ENCODE peak calls at places on chromosomes 6 and 20, in seven cellular contexts. One of them, this sample, is unnamed.

GRCh38 chr20:2237059-2237458 is 58.7 kb upstream of the TGM3 start:
- DNase-seq in A172: peak
- DNase-seq in T-cell: no peak
- DNase-seq in iPS-NIHi11: peak
- DNase-seq in stimulated activated CD8-positive, alpha-beta memory T cell treated with anti-CD3 and anti-CD28 coated beads, Interleukin-2, amount 100 ng/mL, for 1 hour: no peak
- DNase-seq in left lung: no peak
- DNase-seq in activated CD8-positive, alpha-beta memory T cell treated with anti-CD3 and anti-CD28 coated beads for 24 hours: no peak
- DNase-seq in this sample: no peak

GRCh38 chr20:2800590-2801458 is at the start of gene CPXM1:
- DNase-seq in A172: no peak
- DNase-seq in T-cell: no peak
- DNase-seq in iPS-NIHi11: peak
- DNase-seq in stimulated activated CD8-positive, alpha-beta memory T cell treated with anti-CD3 and anti-CD28 coated beads, Interleukin-2, amount 100 ng/mL, for 1 hour: no peak
- DNase-seq in left lung: no peak
- DNase-seq in activated CD8-positive, alpha-beta memory T cell treated with anti-CD3 and anti-CD28 coated beads for 24 hours: no peak
- DNase-seq in this sample: no peak

GRCh38 chr6:2412731-2413130 is 167.3 kb upstream of the GMDS start:
- DNase-seq in A172: peak
- DNase-seq in T-cell: no peak
- DNase-seq in iPS-NIHi11: no peak
- DNase-seq in stimulated activated CD8-positive, alpha-beta memory T cell treated with anti-CD3 and anti-CD28 coated beads, Interleukin-2, amount 100 ng/mL, for 1 hour: no peak
- DNase-seq in left lung: no peak
- DNase-seq in activated CD8-positive, alpha-beta memory T cell treated with anti-CD3 and anti-CD28 coated beads for 24 hours: no peak
- DNase-seq in this sample: no peak

GRCh38 chr6:119627908-119628669 is 278.5 kb upstream of the MAN1A1 start:
- DNase-seq in A172: peak
- DNase-seq in T-cell: no peak
- DNase-seq in iPS-NIHi11: no peak
- DNase-seq in stimulated activated CD8-positive, alpha-beta memory T cell treated with anti-CD3 and anti-CD28 coated beads, Interleukin-2, amount 100 ng/mL, for 1 hour: no peak
- DNase-seq in left lung: no peak
- DNase-seq in activated CD8-positive, alpha-beta memory T cell treated with anti-CD3 and anti-CD28 coated beads for 24 hours: no peak
- DNase-seq in this sample: no peak

GRCh38 chr6:1950631-1951030 is 294.8 kb downstream of the GMDS start:
- DNase-seq in A172: no peak
- DNase-seq in T-cell: no peak
- DNase-seq in iPS-NIHi11: no peak
- DNase-seq in stimulated activated CD8-positive, alpha-beta memory T cell treated with anti-CD3 and anti-CD28 coated beads, Interleukin-2, amount 100 ng/mL, for 1 hour: no peak
- DNase-seq in left lung: no peak
- DNase-seq in activated CD8-positive, alpha-beta memory T cell treated with anti-CD3 and anti-CD28 coated beads for 24 hours: no peak
- DNase-seq in this sample: no peak

GRCh38 chr6:57222684-57223077 is 574 bp upstream of the RAB23 start:
- DNase-seq in A172: no peak
- DNase-seq in T-cell: no peak
- DNase-seq in iPS-NIHi11: no peak
- DNase-seq in stimulated activated CD8-positive, alpha-beta memory T cell treated with anti-CD3 and anti-CD28 coated beads, Interleukin-2, amount 100 ng/mL, for 1 hour: no peak
- DNase-seq in left lung: no peak
- DNase-seq in activated CD8-positive, alpha-beta memory T cell treated with anti-CD3 and anti-CD28 coated beads for 24 hours: no peak
- DNase-seq in this sample: no peak

GRCh38 chr20:32179515-32179914 is 28.0 kb downstream of the PLAGL2 start:
- DNase-seq in A172: no peak
- DNase-seq in T-cell: no peak
- DNase-seq in iPS-NIHi11: no peak
- DNase-seq in stimulated activated CD8-positive, alpha-beta memory T cell treated with anti-CD3 and anti-CD28 coated beads, Interleukin-2, amount 100 ng/mL, for 1 hour: no peak
- DNase-seq in left lung: no peak
- DNase-seq in activated CD8-positive, alpha-beta memory T cell treated with anti-CD3 and anti-CD28 coated beads for 24 hours: no peak
- DNase-seq in this sample: peak

GRCh38 chr6:139581485-139581865 is 207.0 kb upstream of the CITED2 start:
- DNase-seq in A172: no peak
- DNase-seq in T-cell: no peak
- DNase-seq in iPS-NIHi11: no peak
- DNase-seq in stimulated activated CD8-positive, alpha-beta memory T cell treated with anti-CD3 and anti-CD28 coated beads, Interleukin-2, amount 100 ng/mL, for 1 hour: no peak
- DNase-seq in left lung: no peak
- DNase-seq in activated CD8-positive, alpha-beta memory T cell treated with anti-CD3 and anti-CD28 coated beads for 24 hours: no peak
- DNase-seq in this sample: no peak

GRCh38 chr20:50587291-50587961 is 77.2 kb downstream of the PTPN1 start:
- DNase-seq in A172: no peak
- DNase-seq in T-cell: no peak
- DNase-seq in iPS-NIHi11: no peak
- DNase-seq in stimulated activated CD8-positive, alpha-beta memory T cell treated with anti-CD3 and anti-CD28 coated beads, Interleukin-2, amount 100 ng/mL, for 1 hour: no peak
- DNase-seq in left lung: no peak
- DNase-seq in activated CD8-positive, alpha-beta memory T cell treated with anti-CD3 and anti-CD28 coated beads for 24 hours: no peak
- DNase-seq in this sample: peak

GRCh38 chr6:104640141-104640700 is 219.5 kb downstream of the HACE1 start:
- DNase-seq in A172: no peak
- DNase-seq in T-cell: no peak
- DNase-seq in iPS-NIHi11: no peak
- DNase-seq in stimulated activated CD8-positive, alpha-beta memory T cell treated with anti-CD3 and anti-CD28 coated beads, Interleukin-2, amount 100 ng/mL, for 1 hour: no peak
- DNase-seq in left lung: no peak
- DNase-seq in activated CD8-positive, alpha-beta memory T cell treated with anti-CD3 and anti-CD28 coated beads for 24 hours: no peak
- DNase-seq in this sample: no peak

GRCh38 chr20:10716855-10717254 is 43.1 kb upstream of the JAG1 start:
- DNase-seq in A172: peak
- DNase-seq in T-cell: no peak
- DNase-seq in iPS-NIHi11: no peak
- DNase-seq in stimulated activated CD8-positive, alpha-beta memory T cell treated with anti-CD3 and anti-CD28 coated beads, Interleukin-2, amount 100 ng/mL, for 1 hour: no peak
- DNase-seq in left lung: no peak
- DNase-seq in activated CD8-positive, alpha-beta memory T cell treated with anti-CD3 and anti-CD28 coated beads for 24 hours: no peak
- DNase-seq in this sample: no peak

GRCh38 chr20:36084897-36085617 is 69.5 kb upstream of the EPB41L1 start:
- DNase-seq in A172: peak
- DNase-seq in T-cell: no peak
- DNase-seq in iPS-NIHi11: no peak
- DNase-seq in stimulated activated CD8-positive, alpha-beta memory T cell treated with anti-CD3 and anti-CD28 coated beads, Interleukin-2, amount 100 ng/mL, for 1 hour: no peak
- DNase-seq in left lung: no peak
- DNase-seq in activated CD8-positive, alpha-beta memory T cell treated with anti-CD3 and anti-CD28 coated beads for 24 hours: no peak
- DNase-seq in this sample: no peak

GRCh38 chr20:44832724-44833123 is 22.4 kb upstream of the RIMS4 start:
- DNase-seq in A172: peak
- DNase-seq in T-cell: no peak
- DNase-seq in iPS-NIHi11: peak
- DNase-seq in stimulated activated CD8-positive, alpha-beta memory T cell treated with anti-CD3 and anti-CD28 coated beads, Interleukin-2, amount 100 ng/mL, for 1 hour: no peak
- DNase-seq in left lung: no peak
- DNase-seq in activated CD8-positive, alpha-beta memory T cell treated with anti-CD3 and anti-CD28 coated beads for 24 hours: no peak
- DNase-seq in this sample: no peak

GRCh38 chr6:113672691-113673149 is 184.4 kb upstream of the MARCKS start:
- DNase-seq in A172: peak
- DNase-seq in T-cell: no peak
- DNase-seq in iPS-NIHi11: no peak
- DNase-seq in stimulated activated CD8-positive, alpha-beta memory T cell treated with anti-CD3 and anti-CD28 coated beads, Interleukin-2, amount 100 ng/mL, for 1 hour: no peak
- DNase-seq in left lung: peak
- DNase-seq in activated CD8-positive, alpha-beta memory T cell treated with anti-CD3 and anti-CD28 coated beads for 24 hours: no peak
- DNase-seq in this sample: peak

GRCh38 chr6:89025633-89026032 is 54.9 kb upstream of the PNRC1 start:
- DNase-seq in A172: no peak
- DNase-seq in T-cell: no peak
- DNase-seq in iPS-NIHi11: no peak
- DNase-seq in stimulated activated CD8-positive, alpha-beta memory T cell treated with anti-CD3 and anti-CD28 coated beads, Interleukin-2, amount 100 ng/mL, for 1 hour: no peak
- DNase-seq in left lung: no peak
- DNase-seq in activated CD8-positive, alpha-beta memory T cell treated with anti-CD3 and anti-CD28 coated beads for 24 hours: no peak
- DNase-seq in this sample: no peak

GRCh38 chr6:41966961-41967311 is 25.3 kb upstream of the CCND3 start:
- DNase-seq in A172: peak
- DNase-seq in T-cell: no peak
- DNase-seq in iPS-NIHi11: peak
- DNase-seq in stimulated activated CD8-positive, alpha-beta memory T cell treated with anti-CD3 and anti-CD28 coated beads, Interleukin-2, amount 100 ng/mL, for 1 hour: no peak
- DNase-seq in left lung: no peak
- DNase-seq in activated CD8-positive, alpha-beta memory T cell treated with anti-CD3 and anti-CD28 coated beads for 24 hours: peak
- DNase-seq in this sample: peak

GRCh38 chr6:165834613-165835259 is 171.7 kb upstream of the PDE10A start:
- DNase-seq in A172: peak
- DNase-seq in T-cell: no peak
- DNase-seq in iPS-NIHi11: no peak
- DNase-seq in stimulated activated CD8-positive, alpha-beta memory T cell treated with anti-CD3 and anti-CD28 coated beads, Interleukin-2, amount 100 ng/mL, for 1 hour: no peak
- DNase-seq in left lung: peak
- DNase-seq in activated CD8-positive, alpha-beta memory T cell treated with anti-CD3 and anti-CD28 coated beads for 24 hours: no peak
- DNase-seq in this sample: peak

GRCh38 chr6:135488023-135488422 is 9.5 kb downstream of the AHI1 start:
- DNase-seq in A172: peak
- DNase-seq in T-cell: no peak
- DNase-seq in iPS-NIHi11: no peak
- DNase-seq in stimulated activated CD8-positive, alpha-beta memory T cell treated with anti-CD3 and anti-CD28 coated beads, Interleukin-2, amount 100 ng/mL, for 1 hour: no peak
- DNase-seq in left lung: no peak
- DNase-seq in activated CD8-positive, alpha-beta memory T cell treated with anti-CD3 and anti-CD28 coated beads for 24 hours: no peak
- DNase-seq in this sample: no peak